ENCODE peak calls at places on chromosomes 13 and 19, in eight cellular contexts. One of them, this sample, is unnamed.
A peak's percentile ranks its signal among the peaks of the same experiment; 100 is the strongest.

GRCh38 chr19:35211545-35212230 is 16.9 kb downstream of the FAM187B start:
- DNase-seq in HFF-Myc: no peak
- DNase-seq in activated B cell treated with CpG ODN at 0.5 μM for 24 hours: no peak
- DNase-seq in left ventricle myocardium inferior: peak; percentile 33
- DNase-seq in A549: no peak
- DNase-seq in Calu3: no peak
- DNase-seq in GM13977: no peak
- DNase-seq in transverse colon: peak; percentile 70
- DNase-seq in this sample: no peak

GRCh38 chr13:101529419-101529818 is 76.9 kb downstream of the ITGBL1 start:
- DNase-seq in HFF-Myc: no peak
- DNase-seq in activated B cell treated with CpG ODN at 0.5 μM for 24 hours: no peak
- DNase-seq in left ventricle myocardium inferior: no peak
- DNase-seq in A549: no peak
- DNase-seq in Calu3: no peak
- DNase-seq in GM13977: no peak
- DNase-seq in transverse colon: no peak
- DNase-seq in this sample: no peak

GRCh38 chr19:12987781-12988180 is 7.5 kb upstream of the NFIX start:
- DNase-seq in HFF-Myc: no peak
- DNase-seq in activated B cell treated with CpG ODN at 0.5 μM for 24 hours: no peak
- DNase-seq in left ventricle myocardium inferior: no peak
- DNase-seq in A549: no peak
- DNase-seq in Calu3: no peak
- DNase-seq in GM13977: no peak
- DNase-seq in transverse colon: no peak
- DNase-seq in this sample: no peak

GRCh38 chr19:2618611-2619010 is 83.9 kb downstream of the GNG7 start:
- DNase-seq in HFF-Myc: no peak
- DNase-seq in activated B cell treated with CpG ODN at 0.5 μM for 24 hours: peak; percentile 59
- DNase-seq in left ventricle myocardium inferior: peak; percentile 69
- DNase-seq in A549: no peak
- DNase-seq in Calu3: peak; percentile 67
- DNase-seq in GM13977: no peak
- DNase-seq in transverse colon: peak; percentile 74
- DNase-seq in this sample: no peak

GRCh38 chr19:18496167-18496979 is 25.5 kb downstream of the ELL start:
- DNase-seq in HFF-Myc: no peak
- DNase-seq in activated B cell treated with CpG ODN at 0.5 μM for 24 hours: no peak
- DNase-seq in left ventricle myocardium inferior: peak; percentile 33
- DNase-seq in A549: no peak
- DNase-seq in Calu3: peak; percentile 71
- DNase-seq in GM13977: peak; percentile 67
- DNase-seq in transverse colon: peak; percentile 73
- DNase-seq in this sample: no peak

GRCh38 chr13:56713656-56714055 is 427.1 kb upstream of the PRR20A start:
- DNase-seq in HFF-Myc: no peak
- DNase-seq in activated B cell treated with CpG ODN at 0.5 μM for 24 hours: no peak
- DNase-seq in left ventricle myocardium inferior: no peak
- DNase-seq in A549: no peak
- DNase-seq in Calu3: no peak
- DNase-seq in GM13977: no peak
- DNase-seq in transverse colon: no peak
- DNase-seq in this sample: no peak

GRCh38 chr19:47848871-47849473 is 10.1 kb upstream of the TPRX2 start:
- DNase-seq in HFF-Myc: no peak
- DNase-seq in activated B cell treated with CpG ODN at 0.5 μM for 24 hours: no peak
- DNase-seq in left ventricle myocardium inferior: no peak
- DNase-seq in A549: peak; percentile 47
- DNase-seq in Calu3: peak; percentile 64
- DNase-seq in GM13977: no peak
- DNase-seq in transverse colon: no peak
- DNase-seq in this sample: peak; percentile 64

GRCh38 chr13:32911506-32911905 is 104.7 kb upstream of the KL start:
- DNase-seq in HFF-Myc: no peak
- DNase-seq in activated B cell treated with CpG ODN at 0.5 μM for 24 hours: no peak
- DNase-seq in left ventricle myocardium inferior: no peak
- DNase-seq in A549: peak; percentile 35
- DNase-seq in Calu3: peak; percentile 16
- DNase-seq in GM13977: peak; percentile 65
- DNase-seq in transverse colon: no peak
- DNase-seq in this sample: peak; percentile 36

GRCh38 chr13:93227906-93228801 is 1.5 kb downstream of the GPC6 start:
- DNase-seq in HFF-Myc: no peak
- DNase-seq in activated B cell treated with CpG ODN at 0.5 μM for 24 hours: no peak
- DNase-seq in left ventricle myocardium inferior: peak; percentile 33
- DNase-seq in A549: no peak
- DNase-seq in Calu3: no peak
- DNase-seq in GM13977: peak; percentile 15
- DNase-seq in transverse colon: peak; percentile 32
- DNase-seq in this sample: peak; percentile 76

GRCh38 chr19:447816-448546 is 12.9 kb downstream of the SHC2 start:
- DNase-seq in HFF-Myc: no peak
- DNase-seq in activated B cell treated with CpG ODN at 0.5 μM for 24 hours: no peak
- DNase-seq in left ventricle myocardium inferior: no peak
- DNase-seq in A549: no peak
- DNase-seq in Calu3: no peak
- DNase-seq in GM13977: no peak
- DNase-seq in transverse colon: peak; percentile 17
- DNase-seq in this sample: no peak

GRCh38 chr13:80173224-80173623 is 167.7 kb downstream of the SPRY2 start:
- DNase-seq in HFF-Myc: no peak
- DNase-seq in activated B cell treated with CpG ODN at 0.5 μM for 24 hours: no peak
- DNase-seq in left ventricle myocardium inferior: no peak
- DNase-seq in A549: no peak
- DNase-seq in Calu3: no peak
- DNase-seq in GM13977: no peak
- DNase-seq in transverse colon: peak; percentile 11
- DNase-seq in this sample: no peak

GRCh38 chr13:43284162-43284561 is 260.8 kb downstream of the DNAJC15 start:
- DNase-seq in HFF-Myc: no peak
- DNase-seq in activated B cell treated with CpG ODN at 0.5 μM for 24 hours: no peak
- DNase-seq in left ventricle myocardium inferior: no peak
- DNase-seq in A549: no peak
- DNase-seq in Calu3: no peak
- DNase-seq in GM13977: no peak
- DNase-seq in transverse colon: no peak
- DNase-seq in this sample: no peak

GRCh38 chr19:41575998-41576397 is at the start of gene CEACAM21:
- DNase-seq in HFF-Myc: no peak
- DNase-seq in activated B cell treated with CpG ODN at 0.5 μM for 24 hours: peak; percentile 52
- DNase-seq in left ventricle myocardium inferior: peak; percentile 52
- DNase-seq in A549: no peak
- DNase-seq in Calu3: peak; percentile 35
- DNase-seq in GM13977: peak; percentile 74
- DNase-seq in transverse colon: peak; percentile 66
- DNase-seq in this sample: no peak

GRCh38 chr19:38059897-38060296 is 152.9 kb downstream of the SIPA1L3 start:
- DNase-seq in HFF-Myc: no peak
- DNase-seq in activated B cell treated with CpG ODN at 0.5 μM for 24 hours: no peak
- DNase-seq in left ventricle myocardium inferior: no peak
- DNase-seq in A549: no peak
- DNase-seq in Calu3: no peak
- DNase-seq in GM13977: peak; percentile 71
- DNase-seq in transverse colon: no peak
- DNase-seq in this sample: no peak

GRCh38 chr13:28320209-28320608 is 174.7 kb downstream of the FLT1 start:
- DNase-seq in HFF-Myc: no peak
- DNase-seq in activated B cell treated with CpG ODN at 0.5 μM for 24 hours: no peak
- DNase-seq in left ventricle myocardium inferior: no peak
- DNase-seq in A549: no peak
- DNase-seq in Calu3: no peak
- DNase-seq in GM13977: no peak
- DNase-seq in transverse colon: no peak
- DNase-seq in this sample: no peak

DNA sequence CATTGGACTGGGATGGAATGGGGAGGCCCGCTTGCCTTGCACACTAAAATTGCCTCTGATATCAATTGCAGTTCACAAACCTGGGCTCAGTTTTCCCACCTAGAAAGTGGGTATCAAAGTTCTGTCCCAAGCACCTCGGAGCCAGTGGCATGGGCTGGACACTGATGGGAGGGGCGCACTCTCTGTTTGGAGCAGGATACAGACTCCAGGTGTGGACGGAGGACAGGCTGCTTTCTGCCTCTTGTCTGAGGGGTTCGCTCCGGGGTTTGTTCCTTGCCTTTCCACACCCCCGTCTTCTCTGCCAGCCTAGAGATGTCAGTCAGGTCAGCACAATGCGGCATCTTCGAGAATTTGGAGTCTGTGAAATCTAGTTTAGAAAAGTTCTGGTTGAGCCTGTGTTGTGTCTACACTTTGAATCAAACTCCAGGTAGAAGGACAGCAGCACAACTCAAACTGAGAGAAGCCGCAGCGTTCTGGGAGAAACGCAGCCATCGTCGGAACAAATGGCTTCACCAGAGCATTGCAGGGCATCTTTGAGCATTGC is 141.9 kb downstream of the TEX29 start:
- DNase-seq in HFF-Myc: no peak
- DNase-seq in activated B cell treated with CpG ODN at 0.5 μM for 24 hours: no peak
- DNase-seq in left ventricle myocardium inferior: no peak
- DNase-seq in A549: no peak
- DNase-seq in Calu3: no peak
- DNase-seq in GM13977: no peak
- DNase-seq in transverse colon: no peak
- DNase-seq in this sample: no peak
- TF ChIP-seq CTCF in HFF-Myc: no peak
- TF ChIP-seq CTCF in activated B cell treated with CpG ODN at 0.5 μM for 24 hours: no peak
- TF ChIP-seq CTCF in left ventricle myocardium inferior: no peak
- TF ChIP-seq CTCF in A549: no peak
- TF ChIP-seq CTCF in Calu3: no peak
- TF ChIP-seq CTCF in GM13977: no peak
- TF ChIP-seq CTCF in transverse colon: no peak
- TF ChIP-seq CTCF in this sample: no peak

GRCh38 chr19:4523306-4524110 is 5.2 kb upstream of the PLIN4 start:
- DNase-seq in HFF-Myc: no peak
- DNase-seq in activated B cell treated with CpG ODN at 0.5 μM for 24 hours: no peak
- DNase-seq in left ventricle myocardium inferior: peak; percentile 51
- DNase-seq in A549: peak; percentile 40
- DNase-seq in Calu3: peak; percentile 62
- DNase-seq in GM13977: peak; percentile 76
- DNase-seq in transverse colon: peak; percentile 59
- DNase-seq in this sample: peak; percentile 60
- TF ChIP-seq CTCF in HFF-Myc: peak; percentile 83
- TF ChIP-seq CTCF in activated B cell treated with CpG ODN at 0.5 μM for 24 hours: no peak
- TF ChIP-seq CTCF in left ventricle myocardium inferior: peak; percentile 71
- TF ChIP-seq CTCF in A549: peak; percentile 46
- TF ChIP-seq CTCF in Calu3: peak; percentile 76
- TF ChIP-seq CTCF in GM13977: peak; percentile 83
- TF ChIP-seq CTCF in transverse colon: peak; percentile 67
- TF ChIP-seq CTCF in this sample: peak; percentile 75

GRCh38 chr13:98889419-98890079 is 88.3 kb downstream of the DOCK9 start:
- DNase-seq in HFF-Myc: no peak
- DNase-seq in activated B cell treated with CpG ODN at 0.5 μM for 24 hours: no peak
- DNase-seq in left ventricle myocardium inferior: no peak
- DNase-seq in A549: no peak
- DNase-seq in Calu3: no peak
- DNase-seq in GM13977: no peak
- DNase-seq in transverse colon: no peak
- DNase-seq in this sample: no peak

GRCh38 chr13:98888222-98888889 is 89.5 kb downstream of the DOCK9 start:
- DNase-seq in HFF-Myc: no peak
- DNase-seq in activated B cell treated with CpG ODN at 0.5 μM for 24 hours: no peak
- DNase-seq in left ventricle myocardium inferior: no peak
- DNase-seq in A549: no peak
- DNase-seq in Calu3: no peak
- DNase-seq in GM13977: no peak
- DNase-seq in transverse colon: no peak
- DNase-seq in this sample: no peak

GRCh38 chr13:98888890-98889279 is 89.0 kb downstream of the DOCK9 start:
- DNase-seq in HFF-Myc: no peak
- DNase-seq in activated B cell treated with CpG ODN at 0.5 μM for 24 hours: no peak
- DNase-seq in left ventricle myocardium inferior: no peak
- DNase-seq in A549: no peak
- DNase-seq in Calu3: no peak
- DNase-seq in GM13977: no peak
- DNase-seq in transverse colon: no peak
- DNase-seq in this sample: no peak

GRCh38 chr13:98890920-98891319 is 86.9 kb downstream of the DOCK9 start:
- DNase-seq in HFF-Myc: no peak
- DNase-seq in activated B cell treated with CpG ODN at 0.5 μM for 24 hours: no peak
- DNase-seq in left ventricle myocardium inferior: no peak
- DNase-seq in A549: no peak
- DNase-seq in Calu3: no peak
- DNase-seq in GM13977: no peak
- DNase-seq in transverse colon: no peak
- DNase-seq in this sample: peak; percentile 41

GRCh38 chr13:98890186-98890585 is 87.7 kb downstream of the DOCK9 start:
- DNase-seq in HFF-Myc: peak; percentile 87
- DNase-seq in activated B cell treated with CpG ODN at 0.5 μM for 24 hours: no peak
- DNase-seq in left ventricle myocardium inferior: no peak
- DNase-seq in A549: no peak
- DNase-seq in Calu3: no peak
- DNase-seq in GM13977: no peak
- DNase-seq in transverse colon: no peak
- DNase-seq in this sample: no peak
- TF ChIP-seq CTCF in HFF-Myc: no peak
- TF ChIP-seq CTCF in activated B cell treated with CpG ODN at 0.5 μM for 24 hours: no peak
- TF ChIP-seq CTCF in left ventricle myocardium inferior: no peak
- TF ChIP-seq CTCF in A549: no peak
- TF ChIP-seq CTCF in Calu3: no peak
- TF ChIP-seq CTCF in GM13977: no peak
- TF ChIP-seq CTCF in transverse colon: no peak
- TF ChIP-seq CTCF in this sample: no peak

DNA sequence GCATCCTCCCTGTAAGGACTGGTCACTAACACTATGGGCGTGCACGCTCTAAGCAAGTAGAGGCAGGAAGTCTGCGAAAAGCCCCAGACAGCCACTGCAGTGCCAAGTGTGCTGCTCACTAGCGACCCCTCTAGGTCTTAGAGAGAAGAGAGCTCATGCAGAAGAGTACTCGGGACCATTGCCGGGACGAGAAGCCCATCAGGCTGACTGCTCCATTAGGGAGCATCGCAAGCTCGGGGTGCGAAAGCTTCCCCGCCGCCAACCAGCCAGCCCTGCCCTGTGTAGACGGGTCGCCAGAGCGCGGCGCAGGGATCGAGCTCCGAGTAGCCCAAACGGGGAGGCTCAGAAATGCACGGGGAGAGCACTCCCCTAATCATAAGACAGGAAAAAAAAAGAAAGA is 16.6 kb downstream of the POU4F1 start:
- DNase-seq in HFF-Myc: no peak
- DNase-seq in activated B cell treated with CpG ODN at 0.5 μM for 24 hours: no peak
- DNase-seq in left ventricle myocardium inferior: no peak
- DNase-seq in A549: no peak
- DNase-seq in Calu3: no peak
- DNase-seq in GM13977: no peak
- DNase-seq in transverse colon: no peak
- DNase-seq in this sample: peak; percentile 61
- TF ChIP-seq CTCF in HFF-Myc: peak; percentile 50
- TF ChIP-seq CTCF in activated B cell treated with CpG ODN at 0.5 μM for 24 hours: no peak
- TF ChIP-seq CTCF in left ventricle myocardium inferior: no peak
- TF ChIP-seq CTCF in A549: no peak
- TF ChIP-seq CTCF in Calu3: no peak
- TF ChIP-seq CTCF in GM13977: peak; percentile 17
- TF ChIP-seq CTCF in transverse colon: no peak
- TF ChIP-seq CTCF in this sample: peak; percentile 64